ENCODE peak calls at places on chromosomes 13 and 19, in ten cellular contexts. W is tibial nerve; N is neural progenitor cell; X is tibial artery; G is psoas muscle; I is endodermal cell; U is ascending aorta; O is CD8-positive, alpha-beta T cell; J is stomach; Z is GM23338. Y is an unnamed sample.
A peak's percentile ranks its signal among the peaks of the same experiment; 100 is the strongest.

GRCh38 chr19:7505288-7505681 is 10.6 kb upstream of the ZNF358 start:
- DNase-seq in U (no peak), W (no peak), X (no peak), G (no peak), I (no peak), J (no peak), N (no peak), Z (peak; percentile 56), O (no peak), Y (no peak)

GRCh38 chr13:25911020-25911419 is 140.8 kb downstream of the SHISA2 start:
- DNase-seq in G (no peak), I (peak; percentile 83), J (no peak), U (no peak), W (no peak), O (no peak), X (no peak), Z (peak; percentile 88), N (peak; percentile 93), Y (no peak)

GRCh38 chr19:37506387-37507166 is at the start of gene ZNF793:
- DNase-seq in U (peak; percentile 89), J (peak; percentile 75), N (peak; percentile 90), W (peak; percentile 42), G (peak; percentile 78), O (peak; percentile 85), Z (peak; percentile 93), X (peak; percentile 87), I (peak; percentile 94), Y (peak; percentile 70)

GRCh38 chr13:46605824-46606554 is 53.0 kb downstream of the LRCH1 start:
- DNase-seq in O (no peak), J (no peak), N (no peak), W (no peak), X (no peak), Z (no peak), I (no peak), G (no peak), U (no peak), Y (no peak)

GRCh38 chr13:51955841-51956603 is 55.2 kb downstream of the ATP7B start:
- DNase-seq in O (no peak), Z (no peak), J (no peak), G (no peak), X (no peak), I (no peak), N (no peak), U (no peak), W (no peak), Y (no peak)

GRCh38 chr19:47405197-47405550 is 14.2 kb downstream of the MEIS3 start:
- DNase-seq in I (no peak), Z (no peak), X (no peak), W (no peak), G (no peak), O (no peak), U (no peak), J (no peak), N (no peak), Y (no peak)

GRCh38 chr13:55516610-55517009 is 1624.1 kb upstream of the PRR20A start:
- DNase-seq in W (no peak), G (no peak), O (no peak), I (no peak), N (no peak), U (no peak), Z (no peak), J (no peak), X (no peak), Y (peak; percentile 8)

GRCh38 chr19:38557205-38557799 is 60.5 kb downstream of the MAP4K1 start:
- DNase-seq in G (peak; percentile 58), J (peak; percentile 29), Z (no peak), N (no peak), I (no peak), O (peak; percentile 61), W (no peak), X (no peak), U (no peak), Y (no peak)

GRCh38 chr13:98443329-98443728 is 133.6 kb downstream of the STK24 start:
- DNase-seq in U (no peak), X (no peak), Z (no peak), J (no peak), G (no peak), N (no peak), I (no peak), W (no peak), O (no peak), Y (peak; percentile 44)

GRCh38 chr19:28485300-28485699 is 727.7 kb downstream of the UQCRFS1 start:
- DNase-seq in G (no peak), I (no peak), N (no peak), J (no peak), W (no peak), X (no peak), U (no peak), O (no peak), Z (no peak), Y (no peak)

GRCh38 chr13:66714795-66715194 is 515.3 kb downstream of the PCDH9 start:
- DNase-seq in I (no peak), Z (peak; percentile 4), U (no peak), X (no peak), G (no peak), J (no peak), W (no peak), O (no peak), N (no peak), Y (no peak)

GRCh38 chr13:40987606-40988280 is 31.4 kb downstream of the ELF1 start:
- DNase-seq in I (no peak), G (no peak), O (no peak), X (no peak), W (no peak), J (no peak), N (no peak), Z (no peak), U (no peak), Y (no peak)

GRCh38 chr19:18951721-18952281 is 10.8 kb upstream of the HOMER3 start:
- DNase-seq in O (no peak), X (no peak), N (no peak), J (no peak), I (no peak), G (no peak), Z (no peak), W (no peak), U (no peak), Y (no peak)

GRCh38 chr13:28652002-28652401 is 6.9 kb upstream of the POMP start:
- DNase-seq in Z (no peak), J (no peak), I (no peak), G (no peak), W (no peak), O (no peak), U (no peak), X (no peak), N (no peak), Y (no peak)

GRCh38 chr19:56099638-56100539 is 21.2 kb downstream of the ZNF787 start:
- DNase-seq in G (no peak), O (no peak), U (no peak), I (no peak), J (no peak), N (no peak), W (no peak), Z (no peak), X (no peak), Y (no peak)
- H3K4me1 ChIP-seq in G (peaks cover 3% of the 10 kb centered on the region), O (no peaks in the 10 kb centered on the region), U (no peaks in the 10 kb centered on the region), I (no peaks in the 10 kb centered on the region), J (peaks cover 37% of the 10 kb centered on the region), N (no peaks in the 10 kb centered on the region), W (peaks cover under 1% of the 10 kb centered on the region), Z (no peaks in the 10 kb centered on the region), X (no peaks in the 10 kb centered on the region), Y (no peaks in the 10 kb centered on the region)

GRCh38 chr13:24292476-24292875 is 16.9 kb upstream of the C1QTNF9 start:
- DNase-seq in U (no peak), I (no peak), N (no peak), O (no peak), Z (no peak), G (no peak), J (peak; percentile 25), W (no peak), X (no peak), Y (no peak)
- H3K36me3 ChIP-seq in U (peaks cover 36% of the 10 kb centered on the region), I (peaks cover 13% of the 10 kb centered on the region), N (no peaks in the 10 kb centered on the region), O (peaks cover 83% of the 10 kb centered on the region), Z (peaks cover 13% of the 10 kb centered on the region), G (peaks cover 34% of the 10 kb centered on the region), J (peaks cover 68% of the 10 kb centered on the region), W (no peaks in the 10 kb centered on the region), X (peaks cover 76% of the 10 kb centered on the region), Y (no peaks in the 10 kb centered on the region)

GRCh38 chr19:23439623-23440022 is 44.4 kb upstream of the ZNF91 start:
- DNase-seq in O (no peak), W (no peak), G (no peak), Z (peak; percentile 66), I (peak; percentile 71), N (no peak), J (no peak), X (no peak), U (no peak), Y (peak; percentile 35)
- TF ChIP-seq CTCF in O (no peak), W (no peak), G (peak; percentile 9), Z (peak; percentile 20), I (peak; percentile 57), N (no peak), J (no peak), X (no peak), U (no peak), Y (peak; percentile 51)

GRCh38 chr13:110811751-110812110 is 98.2 kb downstream of the ING1 start:
- DNase-seq in G (no peak), I (no peak), O (no peak), N (no peak), W (no peak), X (no peak), J (no peak), Z (no peak), U (no peak), Y (no peak)

GRCh38 chr13:110813646-110814624 is 100.4 kb downstream of the ING1 start:
- DNase-seq in O (no peak), U (no peak), N (no peak), I (no peak), X (peak; percentile 62), Z (no peak), G (no peak), W (no peak), J (no peak), Y (no peak)

GRCh38 chr13:110811008-110811720 is 97.7 kb downstream of the ING1 start:
- DNase-seq in J (no peak), O (no peak), I (no peak), Z (no peak), G (no peak), X (peak; percentile 27), N (no peak), W (no peak), U (no peak), Y (no peak)

GRCh38 chr13:110812111-110812868 is 98.8 kb downstream of the ING1 start:
- DNase-seq in Z (peak; percentile 77), N (no peak), G (no peak), O (no peak), X (peak; percentile 66), U (no peak), J (no peak), W (no peak), I (peak; percentile 66), Y (no peak)

DNA sequence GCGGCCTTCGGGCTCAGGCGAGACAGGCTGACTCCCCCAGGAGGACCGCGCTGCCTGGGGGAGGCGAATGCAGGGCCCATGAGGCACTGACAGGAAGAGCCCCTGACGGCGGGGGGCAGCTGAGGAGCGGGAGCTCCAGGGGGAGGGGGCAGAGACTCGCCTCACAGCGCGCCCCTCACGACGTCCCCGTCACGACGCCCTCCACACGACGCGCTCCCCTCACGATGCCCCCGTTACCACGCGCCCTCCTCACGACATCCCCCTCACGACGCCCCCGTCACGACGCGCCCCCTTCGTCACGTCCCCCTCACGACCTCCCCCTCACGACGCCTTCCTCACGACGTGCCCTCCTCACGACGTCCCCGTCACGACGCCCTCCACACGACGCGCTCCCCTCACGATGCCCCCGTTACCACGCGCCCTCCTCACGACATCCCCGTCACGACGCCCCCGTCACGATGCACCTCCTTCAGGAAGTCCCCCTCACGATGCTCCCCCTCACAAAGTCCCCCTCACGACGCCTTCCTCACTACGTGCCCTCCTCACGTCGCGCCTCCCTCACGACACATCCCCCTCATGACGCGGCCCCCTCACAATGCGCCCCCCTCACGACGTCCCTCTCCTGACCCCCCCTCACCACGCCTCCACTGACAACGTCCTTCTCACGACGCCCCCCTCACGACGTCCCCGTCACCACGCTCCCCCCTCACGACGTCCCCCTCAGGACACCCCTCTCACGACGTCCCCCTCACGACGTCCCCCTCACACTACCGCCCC is 99.6 kb downstream of the ING1 start:
- DNase-seq in O (no peak), W (no peak), N (no peak), Z (no peak), U (no peak), J (no peak), X (peak; percentile 56), G (no peak), I (no peak), Y (no peak)
- H3K4me1 ChIP-seq in O (peaks cover 3% of the 10 kb centered on the region), W (peaks cover 3% of the 10 kb centered on the region), N (no peaks in the 10 kb centered on the region), Z (peaks cover 37% of the 10 kb centered on the region), U (no peaks in the 10 kb centered on the region), J (peaks cover 16% of the 10 kb centered on the region), X (no peaks in the 10 kb centered on the region), G (peaks cover 15% of the 10 kb centered on the region), I (no peaks in the 10 kb centered on the region), Y (no peaks in the 10 kb centered on the region)

Y was measured in BE2C.